ENCODE peak calls at places on chromosomes 16 and 17, in nine cellular contexts. One of them, this sample, is unnamed.

GRCh38 chr16:76277099-76278030 is at the start of gene CNTNAP4:
- DNase-seq in cardiac fibroblast: no peak
- DNase-seq in esophagus squamous epithelium: no peak
- DNase-seq in B cell: no peak
- DNase-seq in fibroblast of lung: peak; percentile 6
- DNase-seq in heart right ventricle: peak; percentile 20
- DNase-seq in foreskin fibroblast: no peak
- DNase-seq in hepatocyte: peak; percentile 13
- DNase-seq in GM06990: no peak
- DNase-seq in this sample: no peak

GRCh38 chr16:74603848-74604247 is 3.1 kb downstream of the GLG1 start:
- DNase-seq in cardiac fibroblast: peak; percentile 53
- DNase-seq in esophagus squamous epithelium: no peak
- DNase-seq in B cell: no peak
- DNase-seq in fibroblast of lung: peak; percentile 56
- DNase-seq in heart right ventricle: no peak
- DNase-seq in foreskin fibroblast: no peak
- DNase-seq in hepatocyte: no peak
- DNase-seq in GM06990: no peak
- DNase-seq in this sample: no peak

GRCh38 chr17:72600934-72601333 is 480.1 kb downstream of the SOX9 start:
- DNase-seq in cardiac fibroblast: peak; percentile 86
- DNase-seq in esophagus squamous epithelium: no peak
- DNase-seq in B cell: no peak
- DNase-seq in fibroblast of lung: no peak
- DNase-seq in heart right ventricle: no peak
- DNase-seq in foreskin fibroblast: no peak
- DNase-seq in hepatocyte: no peak
- DNase-seq in GM06990: no peak
- DNase-seq in this sample: no peak

GRCh38 chr17:39365872-39366271 is 35.6 kb downstream of the FBXL20 start:
- DNase-seq in cardiac fibroblast: no peak
- DNase-seq in esophagus squamous epithelium: no peak
- DNase-seq in B cell: no peak
- DNase-seq in fibroblast of lung: no peak
- DNase-seq in heart right ventricle: no peak
- DNase-seq in foreskin fibroblast: no peak
- DNase-seq in hepatocyte: no peak
- DNase-seq in GM06990: no peak
- DNase-seq in this sample: no peak

GRCh38 chr17:34226011-34226410 is 29.1 kb upstream of the CCL2 start:
- DNase-seq in cardiac fibroblast: no peak
- DNase-seq in esophagus squamous epithelium: no peak
- DNase-seq in B cell: no peak
- DNase-seq in fibroblast of lung: no peak
- DNase-seq in heart right ventricle: no peak
- DNase-seq in foreskin fibroblast: no peak
- DNase-seq in hepatocyte: no peak
- DNase-seq in GM06990: no peak
- DNase-seq in this sample: no peak

GRCh38 chr16:78390070-78390469 is 290.6 kb downstream of the WWOX start:
- DNase-seq in cardiac fibroblast: no peak
- DNase-seq in esophagus squamous epithelium: no peak
- DNase-seq in B cell: no peak
- DNase-seq in fibroblast of lung: peak; percentile 12
- DNase-seq in heart right ventricle: no peak
- DNase-seq in foreskin fibroblast: no peak
- DNase-seq in hepatocyte: no peak
- DNase-seq in GM06990: no peak
- DNase-seq in this sample: no peak

GRCh38 chr16:64428463-64428862 is 693.4 kb downstream of the CDH11 start:
- DNase-seq in cardiac fibroblast: peak; percentile 72
- DNase-seq in esophagus squamous epithelium: no peak
- DNase-seq in B cell: no peak
- DNase-seq in fibroblast of lung: peak; percentile 86
- DNase-seq in heart right ventricle: no peak
- DNase-seq in foreskin fibroblast: peak; percentile 64
- DNase-seq in hepatocyte: no peak
- DNase-seq in GM06990: no peak
- DNase-seq in this sample: no peak

GRCh38 chr17:50060951-50061712 is 5.2 kb downstream of the ITGA3 start:
- DNase-seq in cardiac fibroblast: peak; percentile 67
- DNase-seq in esophagus squamous epithelium: no peak
- DNase-seq in B cell: no peak
- DNase-seq in fibroblast of lung: peak; percentile 89
- DNase-seq in heart right ventricle: peak; percentile 83
- DNase-seq in foreskin fibroblast: peak; percentile 77
- DNase-seq in hepatocyte: no peak
- DNase-seq in GM06990: no peak
- DNase-seq in this sample: no peak

GRCh38 chr16:81632392-81633146 is 146.5 kb upstream of the PLCG2 start:
- DNase-seq in cardiac fibroblast: peak; percentile 52
- DNase-seq in esophagus squamous epithelium: no peak
- DNase-seq in B cell: no peak
- DNase-seq in fibroblast of lung: peak; percentile 89
- DNase-seq in heart right ventricle: no peak
- DNase-seq in foreskin fibroblast: no peak
- DNase-seq in hepatocyte: peak; percentile 62
- DNase-seq in GM06990: no peak
- DNase-seq in this sample: no peak

DNA sequence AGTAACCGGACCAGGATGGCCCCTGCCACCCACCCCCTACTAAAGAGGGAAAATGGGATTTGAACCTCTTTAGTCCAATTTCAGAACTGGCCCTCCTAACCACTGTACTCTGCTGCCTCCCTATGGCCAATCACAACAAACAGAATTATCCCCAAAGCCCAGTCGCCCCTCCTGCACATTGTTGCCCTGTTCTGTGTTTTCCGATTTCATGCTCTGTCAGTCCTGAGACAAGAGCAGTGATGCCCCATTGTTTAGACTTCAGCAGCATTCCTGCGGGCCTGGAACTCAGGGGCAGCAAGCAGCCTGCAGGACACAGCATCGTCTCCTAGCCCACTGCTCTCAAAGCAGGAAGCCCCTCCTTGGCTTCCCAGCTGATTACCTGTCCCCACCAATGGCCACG is 20.5 kb upstream of the KLHL11 start:
- DNase-seq in cardiac fibroblast: no peak
- DNase-seq in esophagus squamous epithelium: no peak
- DNase-seq in B cell: no peak
- DNase-seq in fibroblast of lung: no peak
- DNase-seq in heart right ventricle: no peak
- DNase-seq in foreskin fibroblast: no peak
- DNase-seq in hepatocyte: no peak
- DNase-seq in GM06990: no peak
- DNase-seq in this sample: no peak
- TF ChIP-seq CTCF in cardiac fibroblast: peak; percentile 5
- TF ChIP-seq CTCF in esophagus squamous epithelium: no peak
- TF ChIP-seq CTCF in B cell: no peak
- TF ChIP-seq CTCF in fibroblast of lung: peak; percentile 26
- TF ChIP-seq CTCF in heart right ventricle: peak; percentile 30
- TF ChIP-seq CTCF in foreskin fibroblast: no peak
- TF ChIP-seq CTCF in hepatocyte: no peak
- TF ChIP-seq CTCF in GM06990: peak; percentile 25
- TF ChIP-seq CTCF in this sample: peak; percentile 34

GRCh38 chr17:8173871-8174322 is 2.3 kb downstream of the TMEM107 start:
- DNase-seq in cardiac fibroblast: no peak
- DNase-seq in esophagus squamous epithelium: no peak
- DNase-seq in B cell: no peak
- DNase-seq in fibroblast of lung: no peak
- DNase-seq in heart right ventricle: no peak
- DNase-seq in foreskin fibroblast: no peak
- DNase-seq in hepatocyte: peak; percentile 44
- DNase-seq in GM06990: no peak
- DNase-seq in this sample: no peak

GRCh38 chr17:8175795-8176196 is 384 bp downstream of the TMEM107 start:
- DNase-seq in cardiac fibroblast: peak; percentile 23
- DNase-seq in esophagus squamous epithelium: no peak
- DNase-seq in B cell: no peak
- DNase-seq in fibroblast of lung: no peak
- DNase-seq in heart right ventricle: no peak
- DNase-seq in foreskin fibroblast: no peak
- DNase-seq in hepatocyte: peak; percentile 40
- DNase-seq in GM06990: no peak
- DNase-seq in this sample: no peak

GRCh38 chr17:8176998-8177731 is 985 bp upstream of the TMEM107 start:
- DNase-seq in cardiac fibroblast: no peak
- DNase-seq in esophagus squamous epithelium: no peak
- DNase-seq in B cell: no peak
- DNase-seq in fibroblast of lung: no peak
- DNase-seq in heart right ventricle: no peak
- DNase-seq in foreskin fibroblast: no peak
- DNase-seq in hepatocyte: peak; percentile 21
- DNase-seq in GM06990: no peak
- DNase-seq in this sample: no peak

GRCh38 chr17:8173056-8173870 is 2.9 kb downstream of the TMEM107 start:
- DNase-seq in cardiac fibroblast: peak; percentile 99
- DNase-seq in esophagus squamous epithelium: no peak
- DNase-seq in B cell: peak; percentile 89
- DNase-seq in fibroblast of lung: peak; percentile 99
- DNase-seq in heart right ventricle: no peak
- DNase-seq in foreskin fibroblast: peak; percentile 91
- DNase-seq in hepatocyte: peak; percentile 94
- DNase-seq in GM06990: peak; percentile 86
- DNase-seq in this sample: peak; percentile 89

DNA sequence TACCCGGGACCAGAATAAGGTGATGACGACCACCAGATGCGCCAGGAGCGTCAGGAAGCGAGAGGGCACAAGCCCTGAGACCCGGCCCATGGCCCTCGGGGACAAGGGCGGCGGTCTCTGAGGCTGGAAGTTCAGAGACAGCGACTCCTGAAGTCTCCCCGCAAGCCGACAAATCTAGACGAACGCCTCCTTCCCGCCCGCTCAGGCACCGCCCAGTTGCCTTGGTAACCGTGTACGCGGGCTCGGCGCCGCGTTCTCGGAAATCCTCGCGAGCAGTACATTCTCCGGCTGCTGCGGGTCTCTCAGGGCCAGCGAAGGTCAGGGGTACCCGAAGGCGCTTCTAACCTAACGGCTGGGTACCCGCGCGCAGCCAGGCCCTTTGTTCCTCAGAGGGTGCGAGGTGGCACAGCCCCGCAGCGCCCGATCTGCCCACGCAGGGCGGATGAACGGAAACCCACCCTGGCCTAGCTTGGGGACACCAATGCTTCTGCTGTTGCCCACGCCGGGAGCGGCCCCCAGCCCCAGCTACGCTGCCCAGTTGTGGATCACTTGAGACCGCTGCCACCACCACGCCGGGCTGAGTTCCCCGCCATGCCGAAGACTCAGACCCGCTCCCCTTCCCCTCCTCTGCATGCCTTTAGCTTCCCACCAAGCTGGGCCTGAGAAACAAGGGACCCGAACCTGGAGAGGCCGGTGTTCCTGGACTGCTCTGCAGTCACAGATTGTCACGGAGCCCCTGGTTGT is at the start of gene TMEM107:
- DNase-seq in cardiac fibroblast: peak; percentile 82
- DNase-seq in esophagus squamous epithelium: no peak
- DNase-seq in B cell: peak; percentile 89
- DNase-seq in fibroblast of lung: peak; percentile 80
- DNase-seq in heart right ventricle: peak; percentile 89
- DNase-seq in foreskin fibroblast: peak; percentile 78
- DNase-seq in hepatocyte: peak; percentile 95
- DNase-seq in GM06990: peak; percentile 89
- DNase-seq in this sample: peak; percentile 85
- TF ChIP-seq CTCF in cardiac fibroblast: no peak
- TF ChIP-seq CTCF in esophagus squamous epithelium: no peak
- TF ChIP-seq CTCF in B cell: no peak
- TF ChIP-seq CTCF in fibroblast of lung: no peak
- TF ChIP-seq CTCF in heart right ventricle: peak; percentile 37
- TF ChIP-seq CTCF in foreskin fibroblast: no peak
- TF ChIP-seq CTCF in hepatocyte: peak; percentile 6
- TF ChIP-seq CTCF in GM06990: peak; percentile 11
- TF ChIP-seq CTCF in this sample: no peak

DNA sequence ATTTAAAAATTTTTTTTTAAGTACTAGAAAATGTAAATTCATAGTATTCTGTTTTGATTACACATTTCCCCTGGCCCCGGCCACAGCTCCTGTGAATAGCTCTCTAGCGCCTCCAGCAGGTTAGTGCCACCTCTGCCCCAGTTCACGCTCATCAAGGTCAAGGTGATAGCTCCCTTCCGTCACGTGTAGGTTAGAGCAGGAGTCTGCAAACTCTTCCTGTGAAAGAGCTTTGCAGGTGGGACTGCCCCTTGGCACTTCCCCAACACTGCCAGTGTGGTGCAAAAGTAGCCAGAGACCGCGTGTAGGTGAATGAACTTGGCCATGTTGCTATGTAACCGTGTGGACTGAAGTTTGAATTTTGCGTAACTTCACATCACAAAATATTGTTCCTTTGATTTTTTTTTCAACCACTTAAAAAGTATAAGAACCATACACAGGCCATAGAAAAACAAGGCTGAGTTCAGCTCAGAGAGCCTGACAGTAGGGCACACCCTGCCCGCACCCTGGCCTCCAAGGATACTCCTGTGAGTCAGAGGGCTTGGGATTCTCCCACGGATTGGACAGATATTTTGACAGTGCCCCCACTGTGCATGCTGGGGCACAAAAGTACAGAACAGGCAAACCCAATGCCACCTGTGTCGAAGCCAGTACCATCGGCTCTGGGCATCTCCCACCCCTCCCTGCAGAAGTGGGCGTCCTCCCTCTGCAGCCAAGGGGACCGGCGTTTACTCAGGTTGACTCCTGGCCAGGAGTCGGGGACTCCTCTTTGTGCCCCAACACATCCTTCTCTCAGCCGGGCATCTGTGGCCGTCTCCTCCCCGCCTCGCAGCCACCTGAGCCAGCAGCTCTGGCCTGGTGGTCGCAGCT is 92.0 kb upstream of the CHMP6 start:
- DNase-seq in cardiac fibroblast: peak; percentile 17
- DNase-seq in esophagus squamous epithelium: no peak
- DNase-seq in B cell: no peak
- DNase-seq in fibroblast of lung: peak; percentile 37
- DNase-seq in heart right ventricle: no peak
- DNase-seq in foreskin fibroblast: no peak
- DNase-seq in hepatocyte: peak; percentile 62
- DNase-seq in GM06990: no peak
- DNase-seq in this sample: peak; percentile 65
- TF ChIP-seq CTCF in cardiac fibroblast: peak; percentile 56
- TF ChIP-seq CTCF in esophagus squamous epithelium: peak; percentile 25
- TF ChIP-seq CTCF in B cell: peak; percentile 47
- TF ChIP-seq CTCF in fibroblast of lung: peak; percentile 75
- TF ChIP-seq CTCF in heart right ventricle: peak; percentile 51
- TF ChIP-seq CTCF in foreskin fibroblast: peak; percentile 69
- TF ChIP-seq CTCF in hepatocyte: peak; percentile 50
- TF ChIP-seq CTCF in GM06990: peak; percentile 65
- TF ChIP-seq CTCF in this sample: peak; percentile 73

DNA sequence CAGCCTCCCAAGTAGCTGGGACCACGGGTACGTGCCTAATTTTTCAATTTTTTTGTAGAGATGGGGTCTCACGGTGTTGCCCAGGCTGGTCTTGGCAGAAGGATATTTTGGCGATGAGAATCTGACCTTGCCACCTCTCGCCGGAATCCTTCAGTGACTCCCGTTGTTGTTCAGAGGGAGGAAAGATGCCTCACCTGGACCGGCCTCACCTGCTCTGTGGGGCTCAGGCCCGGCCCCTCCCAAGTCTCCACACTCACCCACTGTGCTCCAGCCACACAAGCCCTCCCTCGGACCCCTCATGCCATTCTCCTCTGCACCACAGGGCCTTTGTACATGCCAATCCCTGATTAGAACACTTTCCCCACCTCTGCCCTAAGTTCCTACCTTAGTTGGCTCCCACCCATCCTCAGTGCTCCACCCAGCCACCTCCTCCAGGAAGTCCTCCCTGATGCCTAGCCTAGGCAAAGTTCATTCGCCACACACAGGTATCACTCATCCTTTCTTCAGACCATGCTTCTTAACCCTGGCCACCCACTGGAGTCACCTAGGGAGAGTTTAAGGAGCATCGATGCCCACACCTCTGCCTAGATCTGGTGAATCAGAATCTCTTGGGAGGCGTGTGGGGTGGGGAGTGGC is 136.1 kb downstream of the GSG1L start:
- DNase-seq in cardiac fibroblast: no peak
- DNase-seq in esophagus squamous epithelium: no peak
- DNase-seq in B cell: no peak
- DNase-seq in fibroblast of lung: no peak
- DNase-seq in heart right ventricle: no peak
- DNase-seq in foreskin fibroblast: no peak
- DNase-seq in hepatocyte: no peak
- DNase-seq in GM06990: no peak
- DNase-seq in this sample: no peak
- TF ChIP-seq CTCF in cardiac fibroblast: no peak
- TF ChIP-seq CTCF in esophagus squamous epithelium: no peak
- TF ChIP-seq CTCF in B cell: no peak
- TF ChIP-seq CTCF in fibroblast of lung: no peak
- TF ChIP-seq CTCF in heart right ventricle: no peak
- TF ChIP-seq CTCF in foreskin fibroblast: no peak
- TF ChIP-seq CTCF in hepatocyte: no peak
- TF ChIP-seq CTCF in GM06990: no peak
- TF ChIP-seq CTCF in this sample: no peak

This sample was measured in GM13977.